ENCODE peak calls at places on chromosomes 5 and 9, in six cellular contexts. M is fibroblast of pulmonary artery, W is omental fat pad, N is left ventricle myocardium inferior, R is A549, J is transverse colon. L is an unnamed sample.

GRCh38 chr9:129889936-129890717 is 54.9 kb downstream of the USP20 start:
- DNase-seq in M (no peak), W (no peak), N (no peak), R (no peak), J (peak), L (peak)

GRCh38 chr9:16871358-16872151 is 1.1 kb upstream of the BNC2 start:
- DNase-seq in M (peak), W (peak), N (peak), R (peak), J (peak), L (peak)

GRCh38 chr5:62496876-62497275 is 81.7 kb upstream of the LRRC70 start:
- DNase-seq in M (no peak), W (no peak), N (no peak), R (no peak), J (no peak), L (no peak)

GRCh38 chr5:150298701-150299451 is 3.8 kb downstream of the ARSI start:
- DNase-seq in M (peak), W (no peak), N (no peak), R (peak), J (no peak), L (no peak)

GRCh38 chr5:43063731-43064171 is 23.6 kb upstream of the ANXA2R start:
- DNase-seq in M (peak), W (no peak), N (no peak), R (no peak), J (no peak), L (peak)

GRCh38 chr5:98296426-98296825 is 477.0 kb upstream of the RGMB start:
- DNase-seq in M (peak), W (no peak), N (no peak), R (no peak), J (no peak), L (no peak)

GRCh38 chr5:107672212-107673105 is 1.7 kb upstream of the EFNA5 start:
- DNase-seq in M (peak), W (peak), N (peak), R (peak), J (peak), L (no peak)

GRCh38 chr5:64637144-64637543 is 53.2 kb upstream of the SHISAL2B start:
- DNase-seq in M (no peak), W (no peak), N (no peak), R (no peak), J (no peak), L (peak)

GRCh38 chr9:130010151-130010988 is 32.6 kb downstream of the FNBP1 start:
- DNase-seq in M (no peak), W (no peak), N (no peak), R (no peak), J (peak), L (no peak)

GRCh38 chr9:98751210-98751609 is 42.5 kb upstream of the GABBR2 start:
- DNase-seq in M (no peak), W (no peak), N (no peak), R (no peak), J (no peak), L (no peak)

GRCh38 chr9:98760231-98760630 is 36.1 kb downstream of the ANKS6 start:
- DNase-seq in M (no peak), W (no peak), N (no peak), R (no peak), J (no peak), L (no peak)

GRCh38 chr9:98750396-98751060 is 41.8 kb upstream of the GABBR2 start:
- DNase-seq in M (no peak), W (no peak), N (no peak), R (no peak), J (no peak), L (no peak)

DNA sequence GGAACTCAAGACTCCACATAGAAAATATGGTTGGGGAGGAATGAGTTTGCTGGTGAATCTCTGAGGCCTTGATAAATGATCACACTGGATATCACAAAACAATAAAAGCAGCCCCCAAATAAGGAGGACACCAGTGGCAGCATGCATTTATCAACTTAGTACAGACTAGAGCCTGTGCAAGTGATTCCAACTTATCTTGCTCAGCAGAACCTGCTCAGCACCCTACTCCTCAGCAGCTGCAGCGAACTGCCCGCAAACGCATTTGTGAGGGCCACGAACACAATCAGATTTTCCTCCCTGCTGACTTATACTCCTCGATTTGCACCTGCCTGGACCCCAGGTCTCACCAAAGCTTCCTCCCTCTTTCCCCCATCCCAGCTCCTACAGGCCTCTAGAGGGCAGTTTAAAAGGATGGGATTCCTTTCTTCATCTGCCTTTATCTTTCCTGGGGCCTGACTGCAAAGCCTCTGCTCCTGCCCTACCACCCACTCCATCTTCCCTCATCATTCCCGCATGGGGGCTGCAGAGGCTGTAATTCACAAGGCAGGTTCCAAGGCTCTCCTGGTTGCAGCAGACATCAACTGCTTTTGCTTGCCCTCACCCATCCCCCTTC is 41.2 kb downstream of the ANKS6 start:
- DNase-seq in M (no peak), W (no peak), N (no peak), R (no peak), J (no peak), L (no peak)
- TF ChIP-seq CTCF in M (no peak), W (no peak), N (no peak), R (no peak), J (no peak), L (no peak)

GRCh38 chr5:121138952-121139351 is 674.9 kb downstream of the PRR16 start:
- DNase-seq in M (no peak), W (no peak), N (no peak), R (no peak), J (no peak), L (no peak)

GRCh38 chr5:121144764-121145163 is 680.7 kb downstream of the PRR16 start:
- DNase-seq in M (peak), W (no peak), N (no peak), R (no peak), J (no peak), L (no peak)
- TF ChIP-seq CTCF in M (no peak), W (no peak), N (no peak), R (no peak), J (no peak), L (no peak)

DNA sequence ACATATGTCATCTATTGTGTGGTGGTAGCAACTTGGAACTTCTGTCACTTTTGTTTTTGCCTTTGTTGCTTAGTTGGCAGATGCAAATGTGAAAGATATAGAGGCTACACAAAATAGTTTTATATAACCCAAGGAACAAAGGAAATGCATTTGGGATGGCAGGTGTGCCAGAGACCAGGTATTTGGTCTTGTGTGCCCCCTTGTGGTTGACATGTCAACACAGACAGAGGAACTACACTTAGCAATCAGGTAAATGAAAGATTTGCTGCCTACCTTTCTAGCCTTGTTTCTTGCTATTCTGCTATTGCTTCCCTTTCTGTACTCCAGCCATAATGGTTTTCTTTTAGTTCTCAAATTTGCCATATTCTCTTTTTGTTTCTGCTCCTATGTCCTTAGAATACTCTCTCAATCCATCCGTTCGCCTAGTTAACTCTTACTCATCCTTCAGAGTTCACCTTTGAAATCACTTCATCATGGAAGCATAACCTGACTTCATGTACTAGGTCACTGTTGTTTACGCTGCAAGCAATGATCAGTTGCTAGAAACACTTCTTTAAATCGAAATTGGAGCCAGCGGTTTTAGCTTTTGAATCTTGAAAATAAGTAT is 119.5 kb downstream of the TRPM3 start:
- DNase-seq in M (peak), W (no peak), N (no peak), R (no peak), J (peak), L (no peak)
- TF ChIP-seq CTCF in M (peak), W (no peak), N (peak), R (peak), J (peak), L (no peak)

DNA sequence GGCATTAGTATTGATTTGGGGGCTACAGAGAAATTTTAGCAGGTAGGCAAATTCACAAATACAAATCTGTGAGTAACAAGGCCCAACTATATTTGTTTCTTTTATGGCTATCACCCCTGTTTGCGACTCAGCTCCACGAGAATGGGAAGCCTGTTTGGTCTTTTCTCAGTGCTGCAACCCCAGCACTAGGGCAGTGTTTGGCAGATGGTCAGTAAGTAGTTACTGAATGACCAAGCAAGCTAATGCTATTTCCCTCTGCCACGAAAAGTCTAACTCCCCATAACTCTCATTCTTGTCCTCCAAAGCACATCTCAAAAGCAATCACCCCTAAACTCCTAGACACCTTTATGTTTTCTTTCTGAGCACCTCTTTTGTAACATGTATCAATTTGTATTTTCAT is 245.6 kb downstream of the DNAH5 start:
- DNase-seq in M (no peak), W (no peak), N (no peak), R (no peak), J (no peak), L (no peak)
- TF ChIP-seq CTCF in M (no peak), W (no peak), N (no peak), R (no peak), J (no peak), L (no peak)

GRCh38 chr5:104594850-104595249 is 1032.3 kb upstream of the NUDT12 start:
- DNase-seq in M (no peak), W (no peak), N (no peak), R (no peak), J (no peak), L (no peak)
- TF ChIP-seq CTCF in M (no peak), W (no peak), N (no peak), R (no peak), J (no peak), L (no peak)

GRCh38 chr9:71355884-71356283 is 234.5 kb upstream of the TRPM3 start:
- DNase-seq in M (no peak), W (no peak), N (no peak), R (no peak), J (no peak), L (no peak)
- TF ChIP-seq CTCF in M (no peak), W (no peak), N (no peak), R (no peak), J (no peak), L (no peak)

GRCh38 chr9:124394596-124394995 is 20.6 kb downstream of the PSMB7 start:
- DNase-seq in M (no peak), W (no peak), N (no peak), R (no peak), J (no peak), L (no peak)
- TF ChIP-seq CTCF in M (no peak), W (no peak), N (no peak), R (peak), J (no peak), L (no peak)

GRCh38 chr5:956941-957729 is 51.5 kb upstream of the NKD2 start:
- DNase-seq in M (peak), W (no peak), N (no peak), R (peak), J (no peak), L (no peak)
- TF ChIP-seq CTCF in M (peak), W (no peak), N (no peak), R (no peak), J (no peak), L (no peak)